ENCODE peak calls at places on chromosomes 3 and 15, in nine cellular contexts. W is AG10803, E is glutamatergic neuron, J is endothelial cell, C is hepatocyte, D is HFFc6, M is RWPE2, S is fibroblast of mammary gland, Y is epithelial cell of esophagus. R is an unnamed sample.

GRCh38 chr3:172320468-172320867 is 127.8 kb downstream of the GHSR start:
- DNase-seq in M (no peak), C (no peak), S (no peak), E (no peak), W (no peak), D (no peak), Y (no peak), J (no peak), R (no peak)

GRCh38 chr3:175477651-175478224 is 618.6 kb downstream of the NAALADL2 start:
- DNase-seq in D (no peak), W (no peak), J (no peak), M (no peak), S (no peak), C (no peak), Y (no peak), E (no peak), R (no peak)

GRCh38 chr3:59862686-59863085 is 812.9 kb upstream of the CFAP20DC start:
- DNase-seq in W (peak; percentile 7), E (no peak), S (peak; percentile 24), C (no peak), Y (peak; percentile 51), D (peak; percentile 7), J (no peak), M (no peak), R (no peak)

GRCh38 chr15:89442671-89443307 is 53.6 kb downstream of the RHCG start:
- DNase-seq in M (no peak), E (peak; percentile 84), S (peak; percentile 32), Y (peak; percentile 55), J (peak; percentile 78), W (peak; percentile 14), C (peak; percentile 72), D (peak; percentile 15), R (no peak)

GRCh38 chr3:5195605-5196004 is 8.1 kb downstream of the EDEM1 start:
- DNase-seq in Y (peak; percentile 58), J (no peak), W (peak; percentile 43), E (no peak), D (no peak), M (no peak), S (peak; percentile 16), C (no peak), R (no peak)

GRCh38 chr3:175129126-175129525 is 270.0 kb downstream of the NAALADL2 start:
- DNase-seq in E (no peak), J (no peak), W (peak; percentile 9), C (no peak), Y (peak; percentile 10), M (no peak), D (peak; percentile 13), S (peak; percentile 56), R (no peak)

GRCh38 chr15:41911691-41912345 is 18.0 kb upstream of the SPTBN5 start:
- DNase-seq in M (no peak), E (no peak), W (no peak), J (no peak), Y (no peak), C (no peak), S (no peak), D (no peak), R (no peak)

GRCh38 chr3:16801223-16801622 is 83.5 kb upstream of the PLCL2 start:
- DNase-seq in S (no peak), C (no peak), M (no peak), E (no peak), Y (no peak), W (peak; percentile 7), J (no peak), D (no peak), R (no peak)

GRCh38 chr3:42692667-42693529 is 7.6 kb downstream of the KLHL40 start:
- DNase-seq in Y (peak; percentile 52), J (no peak), C (no peak), M (no peak), E (no peak), W (no peak), S (no peak), D (no peak), R (no peak)

GRCh38 chr3:186044427-186044826 is 64.5 kb downstream of the ETV5 start:
- DNase-seq in W (no peak), Y (no peak), E (no peak), D (no peak), C (no peak), M (no peak), S (no peak), J (no peak), R (no peak)

GRCh38 chr15:83656192-83656591 is 2.3 kb downstream of the ADAMTSL3 start:
- DNase-seq in M (no peak), C (no peak), J (no peak), D (no peak), S (no peak), Y (no peak), W (no peak), E (no peak), R (no peak)

GRCh38 chr15:83653639-83654378 is at the start of gene ADAMTSL3:
- DNase-seq in W (peak; percentile 36), D (no peak), Y (peak; percentile 76), M (no peak), S (peak; percentile 28), E (peak; percentile 67), J (peak; percentile 56), C (peak; percentile 77), R (peak; percentile 65)

GRCh38 chr15:83653288-83653638 is 660 bp upstream of the ADAMTSL3 start:
- DNase-seq in W (no peak), S (no peak), M (no peak), D (no peak), C (no peak), Y (no peak), E (no peak), J (no peak), R (no peak)

GRCh38 chr15:83655237-83655616 is 1.3 kb downstream of the ADAMTSL3 start:
- DNase-seq in Y (no peak), D (no peak), W (no peak), J (no peak), C (no peak), E (no peak), S (no peak), M (no peak), R (no peak)

GRCh38 chr15:83654379-83655236 is 685 bp downstream of the ADAMTSL3 start:
- DNase-seq in Y (no peak), W (no peak), S (peak; percentile 7), J (peak; percentile 22), D (no peak), M (no peak), E (peak; percentile 31), C (peak; percentile 41), R (no peak)
- TF ChIP-seq CTCF in Y (no peak), W (no peak), S (no peak), J (no peak), D (no peak), M (no peak), E (no peak), C (no peak), R (no peak)

DNA sequence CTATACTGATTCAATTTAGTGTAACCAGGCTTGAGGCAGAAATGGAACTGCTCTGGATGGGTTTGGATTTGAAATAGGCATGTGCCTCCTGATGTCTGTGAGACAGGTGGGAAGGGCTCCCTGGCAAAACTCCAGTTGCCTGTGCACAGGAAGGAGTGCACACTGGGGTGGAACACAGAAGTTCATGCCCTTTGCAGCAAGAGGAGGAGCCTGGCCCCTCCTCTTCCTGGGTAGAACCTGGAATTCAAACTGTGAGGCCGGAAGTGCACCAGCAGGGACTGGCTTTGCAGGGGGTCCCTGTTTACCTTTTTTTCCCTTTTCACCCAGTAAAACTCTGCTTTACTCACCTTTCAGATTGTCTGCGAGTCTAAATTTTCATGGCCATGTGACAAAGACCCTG is 100.0 kb downstream of the GMPS start:
- DNase-seq in C (no peak), E (no peak), J (no peak), W (no peak), D (no peak), M (no peak), S (no peak), Y (no peak), R (no peak)
- TF ChIP-seq CTCF in C (no peak), E (no peak), J (no peak), W (no peak), D (no peak), M (no peak), S (no peak), Y (no peak), R (no peak)

GRCh38 chr15:73876779-73877178 is 3.4 kb downstream of the TBC1D21 start:
- DNase-seq in D (no peak), J (no peak), S (no peak), E (no peak), M (no peak), C (no peak), W (no peak), Y (no peak), R (no peak)

GRCh38 chr15:73873456-73873855 is at the start of gene TBC1D21:
- DNase-seq in W (no peak), D (no peak), J (no peak), C (no peak), S (no peak), E (no peak), Y (no peak), M (peak; percentile 37), R (no peak)

GRCh38 chr15:73870700-73871408 is 2.5 kb upstream of the TBC1D21 start:
- DNase-seq in C (peak; percentile 33), Y (peak; percentile 20), M (peak; percentile 57), W (no peak), D (no peak), E (no peak), J (no peak), S (peak; percentile 42), R (no peak)

GRCh38 chr15:73872370-73872769 is 994 bp upstream of the TBC1D21 start:
- DNase-seq in J (no peak), D (peak; percentile 73), M (no peak), W (peak; percentile 74), S (peak; percentile 71), C (no peak), E (no peak), Y (peak; percentile 12), R (no peak)

GRCh38 chr15:73873889-73874511 is 636 bp downstream of the TBC1D21 start:
- DNase-seq in M (no peak), S (peak; percentile 74), C (peak; percentile 73), W (peak; percentile 58), D (peak; percentile 55), E (no peak), J (peak; percentile 20), Y (peak; percentile 67), R (no peak)
- TF ChIP-seq CTCF in M (peak; percentile 96), S (peak; percentile 68), C (peak; percentile 71), W (peak; percentile 74), D (peak; percentile 92), E (peak; percentile 86), J (peak; percentile 88), Y (peak; percentile 67), R (peak; percentile 76)

GRCh38 chr15:34688699-34689098 is 66.1 kb downstream of the GJD2 start:
- DNase-seq in Y (no peak), D (no peak), J (no peak), W (no peak), E (no peak), M (no peak), S (no peak), C (no peak), R (no peak)
- TF ChIP-seq CTCF in Y (no peak), D (no peak), J (no peak), W (no peak), E (no peak), M (no peak), S (no peak), C (no peak), R (no peak)